ENCODE peak calls at places on chromosomes 1 and 21, in nine cellular contexts. One of them, this sample, is unnamed.

GRCh38 chr1:7110306-7110705 is 325.1 kb downstream of the CAMTA1 start:
- DNase-seq in neural crest cell: no peak
- DNase-seq in T-cell: no peak
- DNase-seq in NB4: no peak
- DNase-seq in B cell: no peak
- DNase-seq in GM13976: no peak
- DNase-seq in stimulated activated naive CD4-positive, alpha-beta T cell: no peak
- DNase-seq in CD8-positive, alpha-beta T cell: no peak
- DNase-seq in NCI-H1105 treated with DMSO at 0.1 percent for 48 hours: no peak
- DNase-seq in this sample: no peak

GRCh38 chr1:22530701-22531100 is 32.6 kb upstream of the EPHA8 start:
- DNase-seq in CD8-positive, alpha-beta T cell: no peak
- DNase-seq in B cell: no peak
- DNase-seq in T-cell: no peak
- DNase-seq in neural crest cell: no peak
- DNase-seq in NCI-H1105 treated with DMSO at 0.1 percent for 48 hours: no peak
- DNase-seq in NB4: no peak
- DNase-seq in stimulated activated naive CD4-positive, alpha-beta T cell: no peak
- DNase-seq in GM13976: no peak
- DNase-seq in this sample: no peak

GRCh38 chr1:53066433-53066832 is 4.4 kb downstream of the PODN start:
- DNase-seq in T-cell: no peak
- DNase-seq in NCI-H1105 treated with DMSO at 0.1 percent for 48 hours: no peak
- DNase-seq in GM13976: no peak
- DNase-seq in neural crest cell: no peak
- DNase-seq in stimulated activated naive CD4-positive, alpha-beta T cell: no peak
- DNase-seq in NB4: no peak
- DNase-seq in CD8-positive, alpha-beta T cell: no peak
- DNase-seq in B cell: no peak
- DNase-seq in this sample: no peak

GRCh38 chr1:33045814-33046213 is 9.1 kb upstream of the AK2 start:
- DNase-seq in B cell: no peak
- DNase-seq in T-cell: no peak
- DNase-seq in stimulated activated naive CD4-positive, alpha-beta T cell: no peak
- DNase-seq in neural crest cell: no peak
- DNase-seq in CD8-positive, alpha-beta T cell: peak
- DNase-seq in NCI-H1105 treated with DMSO at 0.1 percent for 48 hours: peak
- DNase-seq in NB4: peak
- DNase-seq in GM13976: no peak
- DNase-seq in this sample: no peak

GRCh38 chr1:100543640-100544039 is 5.7 kb downstream of the GPR88 start:
- DNase-seq in GM13976: peak
- DNase-seq in neural crest cell: no peak
- DNase-seq in NCI-H1105 treated with DMSO at 0.1 percent for 48 hours: no peak
- DNase-seq in CD8-positive, alpha-beta T cell: peak
- DNase-seq in NB4: peak
- DNase-seq in B cell: no peak
- DNase-seq in T-cell: no peak
- DNase-seq in stimulated activated naive CD4-positive, alpha-beta T cell: peak
- DNase-seq in this sample: no peak

GRCh38 chr1:228074954-228075730 is 7.4 kb upstream of the ARF1 start:
- DNase-seq in NCI-H1105 treated with DMSO at 0.1 percent for 48 hours: no peak
- DNase-seq in stimulated activated naive CD4-positive, alpha-beta T cell: no peak
- DNase-seq in B cell: no peak
- DNase-seq in NB4: no peak
- DNase-seq in neural crest cell: no peak
- DNase-seq in T-cell: no peak
- DNase-seq in GM13976: no peak
- DNase-seq in CD8-positive, alpha-beta T cell: no peak
- DNase-seq in this sample: no peak

GRCh38 chr1:99906535-99906934 is 56.4 kb downstream of the AGL start:
- DNase-seq in B cell: no peak
- DNase-seq in CD8-positive, alpha-beta T cell: no peak
- DNase-seq in stimulated activated naive CD4-positive, alpha-beta T cell: no peak
- DNase-seq in neural crest cell: no peak
- DNase-seq in GM13976: no peak
- DNase-seq in NCI-H1105 treated with DMSO at 0.1 percent for 48 hours: no peak
- DNase-seq in T-cell: no peak
- DNase-seq in NB4: no peak
- DNase-seq in this sample: no peak

GRCh38 chr21:45543710-45544448 is 1.6 kb upstream of the SLC19A1 start:
- DNase-seq in CD8-positive, alpha-beta T cell: no peak
- DNase-seq in GM13976: no peak
- DNase-seq in T-cell: no peak
- DNase-seq in neural crest cell: no peak
- DNase-seq in stimulated activated naive CD4-positive, alpha-beta T cell: no peak
- DNase-seq in NB4: no peak
- DNase-seq in B cell: peak
- DNase-seq in NCI-H1105 treated with DMSO at 0.1 percent for 48 hours: no peak
- DNase-seq in this sample: peak

GRCh38 chr1:41483960-41484844 is at the start of gene EDN2:
- DNase-seq in stimulated activated naive CD4-positive, alpha-beta T cell: no peak
- DNase-seq in CD8-positive, alpha-beta T cell: no peak
- DNase-seq in B cell: no peak
- DNase-seq in neural crest cell: no peak
- DNase-seq in NB4: no peak
- DNase-seq in GM13976: no peak
- DNase-seq in NCI-H1105 treated with DMSO at 0.1 percent for 48 hours: peak
- DNase-seq in T-cell: no peak
- DNase-seq in this sample: peak

GRCh38 chr1:172323666-172324065 is 96.8 kb upstream of the C1orf105 start:
- DNase-seq in NB4: no peak
- DNase-seq in B cell: no peak
- DNase-seq in neural crest cell: no peak
- DNase-seq in NCI-H1105 treated with DMSO at 0.1 percent for 48 hours: no peak
- DNase-seq in T-cell: no peak
- DNase-seq in GM13976: no peak
- DNase-seq in stimulated activated naive CD4-positive, alpha-beta T cell: no peak
- DNase-seq in CD8-positive, alpha-beta T cell: no peak
- DNase-seq in this sample: no peak

GRCh38 chr1:9455487-9456237 is 83.6 kb upstream of the SLC25A33 start:
- DNase-seq in CD8-positive, alpha-beta T cell: peak
- DNase-seq in NCI-H1105 treated with DMSO at 0.1 percent for 48 hours: no peak
- DNase-seq in NB4: peak
- DNase-seq in stimulated activated naive CD4-positive, alpha-beta T cell: peak
- DNase-seq in neural crest cell: peak
- DNase-seq in GM13976: peak
- DNase-seq in T-cell: peak
- DNase-seq in B cell: peak
- DNase-seq in this sample: peak

GRCh38 chr1:25109527-25109926 is 122.8 kb downstream of the SYF2 start:
- DNase-seq in GM13976: no peak
- DNase-seq in B cell: no peak
- DNase-seq in CD8-positive, alpha-beta T cell: peak
- DNase-seq in NB4: no peak
- DNase-seq in stimulated activated naive CD4-positive, alpha-beta T cell: peak
- DNase-seq in T-cell: peak
- DNase-seq in neural crest cell: no peak
- DNase-seq in NCI-H1105 treated with DMSO at 0.1 percent for 48 hours: no peak
- DNase-seq in this sample: no peak

GRCh38 chr1:210340311-210340710 is 11.6 kb downstream of the HHAT start:
- DNase-seq in B cell: no peak
- DNase-seq in NCI-H1105 treated with DMSO at 0.1 percent for 48 hours: no peak
- DNase-seq in GM13976: no peak
- DNase-seq in NB4: no peak
- DNase-seq in neural crest cell: no peak
- DNase-seq in T-cell: no peak
- DNase-seq in stimulated activated naive CD4-positive, alpha-beta T cell: no peak
- DNase-seq in CD8-positive, alpha-beta T cell: no peak
- DNase-seq in this sample: no peak

GRCh38 chr1:245154429-245155185 is at the start of gene KIF26B:
- DNase-seq in GM13976: peak
- DNase-seq in CD8-positive, alpha-beta T cell: peak
- DNase-seq in stimulated activated naive CD4-positive, alpha-beta T cell: peak
- DNase-seq in NCI-H1105 treated with DMSO at 0.1 percent for 48 hours: peak
- DNase-seq in neural crest cell: peak
- DNase-seq in T-cell: no peak
- DNase-seq in NB4: peak
- DNase-seq in B cell: no peak
- DNase-seq in this sample: peak

GRCh38 chr1:183215076-183215720 is 29.1 kb downstream of the LAMC2 start:
- DNase-seq in NB4: no peak
- DNase-seq in GM13976: no peak
- DNase-seq in B cell: no peak
- DNase-seq in T-cell: no peak
- DNase-seq in NCI-H1105 treated with DMSO at 0.1 percent for 48 hours: no peak
- DNase-seq in stimulated activated naive CD4-positive, alpha-beta T cell: no peak
- DNase-seq in neural crest cell: no peak
- DNase-seq in CD8-positive, alpha-beta T cell: no peak
- DNase-seq in this sample: no peak

GRCh38 chr1:64173300-64173940 is 30.0 kb upstream of the UBE2U start:
- DNase-seq in stimulated activated naive CD4-positive, alpha-beta T cell: no peak
- DNase-seq in CD8-positive, alpha-beta T cell: no peak
- DNase-seq in NB4: no peak
- DNase-seq in NCI-H1105 treated with DMSO at 0.1 percent for 48 hours: no peak
- DNase-seq in B cell: no peak
- DNase-seq in T-cell: no peak
- DNase-seq in GM13976: no peak
- DNase-seq in neural crest cell: no peak
- DNase-seq in this sample: no peak

GRCh38 chr1:97008226-97008625 is 286.6 kb downstream of the PTBP2 start:
- DNase-seq in GM13976: no peak
- DNase-seq in NB4: no peak
- DNase-seq in T-cell: no peak
- DNase-seq in CD8-positive, alpha-beta T cell: no peak
- DNase-seq in neural crest cell: no peak
- DNase-seq in B cell: no peak
- DNase-seq in stimulated activated naive CD4-positive, alpha-beta T cell: no peak
- DNase-seq in NCI-H1105 treated with DMSO at 0.1 percent for 48 hours: no peak
- DNase-seq in this sample: no peak

GRCh38 chr1:18412882-18413353 is 67.8 kb upstream of the KLHDC7A start:
- DNase-seq in NB4: no peak
- DNase-seq in stimulated activated naive CD4-positive, alpha-beta T cell: no peak
- DNase-seq in neural crest cell: no peak
- DNase-seq in T-cell: no peak
- DNase-seq in GM13976: no peak
- DNase-seq in B cell: no peak
- DNase-seq in NCI-H1105 treated with DMSO at 0.1 percent for 48 hours: no peak
- DNase-seq in CD8-positive, alpha-beta T cell: no peak
- DNase-seq in this sample: no peak

GRCh38 chr1:168408531-168409242 is 128.0 kb downstream of the TBX19 start:
- DNase-seq in NCI-H1105 treated with DMSO at 0.1 percent for 48 hours: no peak
- DNase-seq in GM13976: peak
- DNase-seq in neural crest cell: no peak
- DNase-seq in CD8-positive, alpha-beta T cell: peak
- DNase-seq in B cell: no peak
- DNase-seq in T-cell: no peak
- DNase-seq in NB4: peak
- DNase-seq in stimulated activated naive CD4-positive, alpha-beta T cell: no peak
- DNase-seq in this sample: no peak

GRCh38 chr1:218274551-218274950 is 10.5 kb upstream of the RRP15 start:
- DNase-seq in neural crest cell: no peak
- DNase-seq in NB4: no peak
- DNase-seq in stimulated activated naive CD4-positive, alpha-beta T cell: no peak
- DNase-seq in GM13976: no peak
- DNase-seq in T-cell: no peak
- DNase-seq in CD8-positive, alpha-beta T cell: no peak
- DNase-seq in NCI-H1105 treated with DMSO at 0.1 percent for 48 hours: no peak
- DNase-seq in B cell: no peak
- DNase-seq in this sample: no peak

GRCh38 chr1:229689273-229689672 is 63.2 kb downstream of the URB2 start:
- DNase-seq in B cell: no peak
- DNase-seq in T-cell: no peak
- DNase-seq in stimulated activated naive CD4-positive, alpha-beta T cell: peak
- DNase-seq in GM13976: no peak
- DNase-seq in neural crest cell: no peak
- DNase-seq in NCI-H1105 treated with DMSO at 0.1 percent for 48 hours: no peak
- DNase-seq in NB4: no peak
- DNase-seq in CD8-positive, alpha-beta T cell: no peak
- DNase-seq in this sample: no peak

GRCh38 chr21:33403128-33403785 is at the start of gene IFNGR2:
- DNase-seq in NB4: peak
- DNase-seq in NCI-H1105 treated with DMSO at 0.1 percent for 48 hours: peak
- DNase-seq in B cell: peak
- DNase-seq in CD8-positive, alpha-beta T cell: peak
- DNase-seq in GM13976: peak
- DNase-seq in neural crest cell: peak
- DNase-seq in stimulated activated naive CD4-positive, alpha-beta T cell: peak
- DNase-seq in T-cell: peak
- DNase-seq in this sample: peak

GRCh38 chr1:2921970-2922686 is 99.1 kb upstream of the ACTRT2 start:
- DNase-seq in GM13976: no peak
- DNase-seq in B cell: no peak
- DNase-seq in T-cell: no peak
- DNase-seq in NCI-H1105 treated with DMSO at 0.1 percent for 48 hours: no peak
- DNase-seq in CD8-positive, alpha-beta T cell: peak
- DNase-seq in stimulated activated naive CD4-positive, alpha-beta T cell: peak
- DNase-seq in neural crest cell: no peak
- DNase-seq in NB4: peak
- DNase-seq in this sample: peak

GRCh38 chr21:45332981-45333582 is 45.4 kb upstream of the POFUT2 start:
- DNase-seq in B cell: no peak
- DNase-seq in NCI-H1105 treated with DMSO at 0.1 percent for 48 hours: no peak
- DNase-seq in CD8-positive, alpha-beta T cell: no peak
- DNase-seq in NB4: no peak
- DNase-seq in GM13976: no peak
- DNase-seq in T-cell: no peak
- DNase-seq in stimulated activated naive CD4-positive, alpha-beta T cell: no peak
- DNase-seq in neural crest cell: no peak
- DNase-seq in this sample: no peak

GRCh38 chr21:35581640-35582039 is 478.7 kb downstream of the SETD4 start:
- DNase-seq in stimulated activated naive CD4-positive, alpha-beta T cell: no peak
- DNase-seq in CD8-positive, alpha-beta T cell: no peak
- DNase-seq in neural crest cell: no peak
- DNase-seq in B cell: no peak
- DNase-seq in T-cell: no peak
- DNase-seq in NB4: no peak
- DNase-seq in GM13976: no peak
- DNase-seq in NCI-H1105 treated with DMSO at 0.1 percent for 48 hours: no peak
- DNase-seq in this sample: no peak

GRCh38 chr1:32454726-32455125 is 10.1 kb upstream of the ZBTB8B start:
- DNase-seq in T-cell: no peak
- DNase-seq in NB4: no peak
- DNase-seq in CD8-positive, alpha-beta T cell: no peak
- DNase-seq in stimulated activated naive CD4-positive, alpha-beta T cell: no peak
- DNase-seq in NCI-H1105 treated with DMSO at 0.1 percent for 48 hours: peak
- DNase-seq in B cell: no peak
- DNase-seq in neural crest cell: no peak
- DNase-seq in GM13976: no peak
- DNase-seq in this sample: no peak

GRCh38 chr1:52403566-52404115 is 582 bp downstream of the ORC1 start:
- DNase-seq in T-cell: peak
- DNase-seq in CD8-positive, alpha-beta T cell: peak
- DNase-seq in B cell: peak
- DNase-seq in NCI-H1105 treated with DMSO at 0.1 percent for 48 hours: peak
- DNase-seq in GM13976: peak
- DNase-seq in neural crest cell: no peak
- DNase-seq in NB4: peak
- DNase-seq in stimulated activated naive CD4-positive, alpha-beta T cell: peak
- DNase-seq in this sample: peak

GRCh38 chr21:43190544-43191340 is 21.9 kb downstream of the CRYAA start:
- DNase-seq in GM13976: no peak
- DNase-seq in T-cell: no peak
- DNase-seq in NCI-H1105 treated with DMSO at 0.1 percent for 48 hours: no peak
- DNase-seq in CD8-positive, alpha-beta T cell: peak
- DNase-seq in NB4: no peak
- DNase-seq in stimulated activated naive CD4-positive, alpha-beta T cell: no peak
- DNase-seq in neural crest cell: no peak
- DNase-seq in B cell: peak
- DNase-seq in this sample: no peak

GRCh38 chr1:31752952-31753351 is 11.2 kb downstream of the ADGRB2 start:
- DNase-seq in NCI-H1105 treated with DMSO at 0.1 percent for 48 hours: no peak
- DNase-seq in NB4: no peak
- DNase-seq in B cell: no peak
- DNase-seq in CD8-positive, alpha-beta T cell: no peak
- DNase-seq in GM13976: no peak
- DNase-seq in T-cell: no peak
- DNase-seq in neural crest cell: no peak
- DNase-seq in stimulated activated naive CD4-positive, alpha-beta T cell: no peak
- DNase-seq in this sample: no peak

GRCh38 chr1:223102797-223103533 is 40.1 kb downstream of the TLR5 start:
- DNase-seq in neural crest cell: no peak
- DNase-seq in CD8-positive, alpha-beta T cell: no peak
- DNase-seq in B cell: no peak
- DNase-seq in stimulated activated naive CD4-positive, alpha-beta T cell: no peak
- DNase-seq in NCI-H1105 treated with DMSO at 0.1 percent for 48 hours: no peak
- DNase-seq in GM13976: no peak
- DNase-seq in T-cell: no peak
- DNase-seq in NB4: no peak
- DNase-seq in this sample: no peak

This sample was measured in left colon.